ENCODE peak calls at places on chromosome 15, in six cellular contexts. K, Z, L, Q, H and X are unnamed samples.

GRCh38 chr15:85500729-85501128 is 120.3 kb downstream of the AKAP13 start:
- DNase-seq in K (peak; percentile 26), Z (no peak), L (peak; percentile 15), Q (no peak), H (no peak), X (peak; percentile 58)

GRCh38 chr15:65902373-65902772 is 33.1 kb downstream of the RAB11A start:
- DNase-seq in K (no peak), Z (peak; percentile 81), L (peak; percentile 6), Q (peak; percentile 93), H (peak; percentile 13), X (peak; percentile 12)

GRCh38 chr15:55652363-55652762 is 64.2 kb upstream of the PYGO1 start:
- DNase-seq in K (peak; percentile 74), Z (no peak), L (no peak), Q (no peak), H (no peak), X (peak; percentile 25)

GRCh38 chr15:49906976-49907375 is 212.1 kb downstream of the ATP8B4 start:
- DNase-seq in K (no peak), Z (no peak), L (no peak), Q (no peak), H (no peak), X (no peak)

GRCh38 chr15:90814193-90814811 is 54.1 kb upstream of the FURIN start:
- DNase-seq in K (no peak), Z (no peak), L (peak; percentile 38), Q (no peak), H (no peak), X (peak; percentile 32)

GRCh38 chr15:69861331-69862171 is 236.2 kb downstream of the TLE3 start:
- DNase-seq in K (no peak), Z (no peak), L (peak; percentile 62), Q (peak; percentile 95), H (no peak), X (peak; percentile 97)

GRCh38 chr15:34018021-34018645 is 20.9 kb downstream of the AVEN start:
- DNase-seq in K (no peak), Z (no peak), L (no peak), Q (no peak), H (no peak), X (no peak)

GRCh38 chr15:73838795-73839565 is 34.4 kb upstream of the TBC1D21 start:
- DNase-seq in K (no peak), Z (no peak), L (no peak), Q (no peak), H (no peak), X (no peak)

GRCh38 chr15:55403531-55403930 is 4.6 kb downstream of the CCPG1 start:
- DNase-seq in K (no peak), Z (no peak), L (peak; percentile 49), Q (no peak), H (no peak), X (peak; percentile 65)

GRCh38 chr15:64029111-64029510 is 17.2 kb downstream of the DAPK2 start:
- DNase-seq in K (no peak), Z (no peak), L (no peak), Q (no peak), H (no peak), X (no peak)

GRCh38 chr15:63251701-63252100 is 25.7 kb upstream of the APH1B start:
- DNase-seq in K (no peak), Z (no peak), L (no peak), Q (peak; percentile 71), H (no peak), X (no peak)

GRCh38 chr15:71424765-71425164 is 309.5 kb downstream of the THSD4 start:
- DNase-seq in K (no peak), Z (no peak), L (peak; percentile 23), Q (no peak), H (no peak), X (peak; percentile 33)

GRCh38 chr15:83498801-83499200 is 51.7 kb downstream of the SH3GL3 start:
- DNase-seq in K (no peak), Z (peak; percentile 55), L (no peak), Q (no peak), H (peak; percentile 66), X (no peak)
- H3K9ac ChIP-seq in K (no peak overlapping the region), Z (no peak overlapping the region), L (no peak overlapping the region), Q (no peak overlapping the region), H (no peak overlapping the region), X (no peak overlapping the region)

GRCh38 chr15:40090774-40091455 is 17.8 kb downstream of the BMF start:
- DNase-seq in K (no peak), Z (no peak), L (no peak), Q (no peak), H (no peak), X (no peak)
- H2BK120ac ChIP-seq in K (no peak overlapping the region), Z (no peak overlapping the region), L (peak overlapping the region; percentile 98), Q (no peak overlapping the region), H (no peak overlapping the region), X (peak overlapping the region; percentile 54)

DNA sequence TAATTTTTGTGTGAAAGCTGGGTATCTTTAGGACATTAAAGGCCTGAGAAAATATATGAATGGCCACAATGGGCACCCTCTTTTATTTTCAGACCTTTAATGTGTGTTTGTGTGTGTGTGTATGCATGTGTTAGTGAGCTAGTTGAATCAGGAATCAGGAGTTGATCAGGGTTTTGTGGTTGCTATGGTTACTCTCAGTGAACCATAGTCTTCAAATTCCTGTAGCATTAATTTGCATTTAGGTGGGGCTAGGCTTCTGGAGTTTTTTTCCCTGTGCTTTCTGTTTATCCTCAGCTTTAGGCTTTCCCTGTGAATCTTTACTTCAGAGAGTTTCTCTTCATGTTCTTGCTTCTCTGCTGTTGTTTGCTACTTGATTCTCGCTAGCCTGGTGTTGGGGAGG is 122.0 kb upstream of the ONECUT1 start:
- DNase-seq in K (no peak), Z (no peak), L (no peak), Q (no peak), H (no peak), X (no peak)
- H2AFZ ChIP-seq in K (peak overlapping the region; percentile 59), Z (peak overlapping the region; percentile 5), L (no peak overlapping the region), Q (no peak overlapping the region), H (peak overlapping the region; percentile 84), X (no peak overlapping the region)

DNA sequence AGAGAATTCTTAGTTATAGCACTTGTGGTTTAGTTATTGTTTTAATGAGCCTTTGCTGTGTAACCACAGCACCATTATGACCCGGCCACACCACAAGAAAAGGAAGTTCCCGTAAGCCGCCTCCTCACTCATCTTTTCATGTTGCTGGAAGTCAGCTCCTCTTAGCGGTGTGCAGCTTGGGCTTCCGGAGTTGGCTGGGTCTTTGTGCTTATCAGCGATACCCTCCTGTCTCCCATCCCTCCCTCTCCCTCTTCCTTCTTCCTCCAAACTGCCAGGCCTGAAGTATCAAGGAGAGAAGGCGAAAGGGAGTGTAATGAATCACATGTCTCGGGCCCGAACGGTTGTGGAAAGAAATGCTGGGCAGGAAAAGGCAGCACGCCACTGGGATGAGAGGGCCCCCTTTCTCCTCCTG is 353.5 kb downstream of the MCTP2 start:
- DNase-seq in K (no peak), Z (no peak), L (no peak), Q (no peak), H (no peak), X (no peak)
- H3K9ac ChIP-seq in K (no peak overlapping the region), Z (no peak overlapping the region), L (no peak overlapping the region), Q (no peak overlapping the region), H (no peak overlapping the region), X (no peak overlapping the region)

DNA sequence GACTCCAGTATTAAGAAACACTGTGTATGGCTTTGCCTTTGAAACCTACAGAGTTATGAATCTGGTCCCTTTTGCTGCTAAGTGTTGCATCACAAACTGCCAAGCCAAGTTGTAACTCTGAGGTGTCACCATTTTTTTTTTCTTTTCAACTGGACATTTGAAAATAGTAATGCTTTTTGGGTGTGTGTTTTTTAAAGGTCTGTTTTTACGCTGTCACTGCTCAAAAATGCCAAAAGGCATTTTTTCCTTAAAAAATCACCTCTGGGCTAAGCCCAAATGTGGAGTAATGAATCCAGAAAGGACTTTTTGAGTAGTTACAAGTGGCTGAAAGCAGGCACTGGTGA is 9.5 kb downstream of the SMAD3 start:
- DNase-seq in K (no peak), Z (no peak), L (peak; percentile 24), Q (no peak), H (no peak), X (no peak)
- H2BK120ac ChIP-seq in K (no peak overlapping the region), Z (no peak overlapping the region), L (peak overlapping the region; percentile 64), Q (no peak overlapping the region), H (no peak overlapping the region), X (peak overlapping the region; percentile 3)

DNA sequence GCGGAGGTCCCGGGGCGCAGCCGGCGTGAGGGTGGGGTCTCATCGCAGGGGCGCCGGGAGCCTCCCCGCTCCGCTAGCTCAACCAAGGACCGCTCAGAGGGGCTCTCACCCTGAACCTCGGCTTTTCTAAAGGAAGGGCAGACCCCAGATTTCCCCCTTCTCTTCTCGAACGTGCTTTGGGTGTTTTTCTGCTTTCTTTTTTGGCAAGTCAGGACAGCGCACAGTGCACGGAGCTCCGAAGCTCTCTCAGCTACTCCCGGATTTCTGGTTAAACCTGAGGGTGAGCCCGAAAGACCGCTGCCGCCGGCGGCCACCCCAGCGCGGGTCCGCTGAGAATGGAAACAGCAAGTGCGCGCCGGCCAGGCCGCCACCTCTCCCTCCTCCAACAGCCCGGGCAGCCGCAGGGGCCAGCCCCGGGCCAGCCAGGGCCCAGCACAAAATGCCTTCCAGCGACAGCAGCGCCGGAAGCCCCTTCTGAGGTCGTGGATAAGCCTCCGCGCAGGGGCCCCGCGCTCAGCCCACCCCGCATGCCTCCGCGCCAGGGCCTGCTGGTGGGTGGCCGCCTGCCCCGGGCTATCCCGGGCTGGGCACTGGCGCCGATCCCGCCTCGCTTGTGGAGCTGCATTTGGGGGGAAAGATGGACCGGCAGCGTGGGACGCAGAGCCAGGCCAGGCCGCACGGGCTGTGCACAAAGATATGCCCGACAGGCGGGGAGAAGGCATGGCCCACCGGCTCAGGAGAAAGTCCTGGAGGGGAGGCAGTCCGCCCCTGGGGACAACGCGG is 8.2 kb upstream of the OCA2 start:
- DNase-seq in K (no peak), Z (peak; percentile 43), L (no peak), Q (no peak), H (no peak), X (peak; percentile 37)
- H2AFZ ChIP-seq in K (peak overlapping the region; percentile 83), Z (no peak overlapping the region), L (peak overlapping the region; percentile 82), Q (no peak overlapping the region), H (peak overlapping the region; percentile 42), X (peak overlapping the region; percentile 32)

GRCh38 chr15:38069506-38069905 is 135.1 kb downstream of the TMCO5A start:
- DNase-seq in K (no peak), Z (no peak), L (peak; percentile 86), Q (peak; percentile 35), H (no peak), X (peak; percentile 86)
- H3K9ac ChIP-seq in K (no peak overlapping the region), Z (no peak overlapping the region), L (no peak overlapping the region), Q (no peak overlapping the region), H (no peak overlapping the region), X (peak overlapping the region; percentile 93)

GRCh38 chr15:48389701-48390143 is 58.5 kb downstream of the DUT start:
- DNase-seq in K (no peak), Z (no peak), L (peak; percentile 68), Q (no peak), H (no peak), X (peak; percentile 17)
- H2BK120ac ChIP-seq in K (no peak overlapping the region), Z (no peak overlapping the region), L (peak overlapping the region; percentile 79), Q (no peak overlapping the region), H (no peak overlapping the region), X (no peak overlapping the region)

GRCh38 chr15:52488830-52489229 is 39.9 kb downstream of the MYO5A start:
- DNase-seq in K (no peak), Z (no peak), L (no peak), Q (no peak), H (no peak), X (no peak)

GRCh38 chr15:52483712-52484111 is 45.0 kb downstream of the MYO5A start:
- DNase-seq in K (no peak), Z (no peak), L (peak; percentile 55), Q (no peak), H (no peak), X (peak; percentile 16)

GRCh38 chr15:52486003-52486996 is 42.4 kb downstream of the MYO5A start:
- DNase-seq in K (peak; percentile 2), Z (peak; percentile 38), L (no peak), Q (no peak), H (peak; percentile 7), X (peak; percentile 7)

GRCh38 chr15:52481915-52482314 is 46.8 kb downstream of the MYO5A start:
- DNase-seq in K (no peak), Z (no peak), L (peak; percentile 84), Q (no peak), H (no peak), X (peak; percentile 57)

GRCh38 chr15:52485290-52485689 is 43.4 kb downstream of the MYO5A start:
- DNase-seq in K (no peak), Z (no peak), L (no peak), Q (no peak), H (no peak), X (no peak)
- H2AFZ ChIP-seq in K (no peak overlapping the region), Z (no peak overlapping the region), L (no peak overlapping the region), Q (no peak overlapping the region), H (no peak overlapping the region), X (no peak overlapping the region)